ENCODE peak calls at places on chromosome 12, in ten cellular contexts. S is astrocyte of the spinal cord; O is MCF 10A; G is aorta; Z is iris pigment epithelial cell; U is activated T-helper 1 cell treated with anti-CD3 and anti-CD28 coated beads, Interleukin-12 subunit alpha, Interleukin-12 subunit beta, Interleukin-2, Interleukin-4 antibody, amounts not matched to agents 30 ng/mL and 10 ng/mL and 1 ng/mL, durations not matched to agents 14 hours and 24 hours and 36 hours; R is GM12891; X is activated CD4-positive, alpha-beta T cell treated with anti-CD3 and anti-CD28 coated beads, Interleukin-2, amount 50 U/mL, for 1 hour; N is breast epithelium; Q is EL. H is an unnamed sample.

GRCh38 chr12:111037047-111037446 is 116.7 kb upstream of the MYL2 start:
- DNase-seq in S (no peak), O (no peak), G (no peak), Z (no peak), U (no peak), R (no peak), X (no peak), N (no peak), Q (no peak), H (no peak)

GRCh38 chr12:6360080-6360571 is 15.2 kb downstream of the SCNN1A start:
- DNase-seq in S (no peak), O (no peak), G (no peak), Z (no peak), U (no peak), R (no peak), X (no peak), N (no peak), Q (no peak), H (no peak)

GRCh38 chr12:125186471-125187147 is 121.4 kb downstream of the AACS start:
- DNase-seq in S (no peak), O (no peak), G (no peak), Z (peak), U (no peak), R (no peak), X (no peak), N (no peak), Q (no peak), H (no peak)

GRCh38 chr12:98812225-98812624 is 167.1 kb downstream of the APAF1 start:
- DNase-seq in S (no peak), O (no peak), G (no peak), Z (no peak), U (no peak), R (no peak), X (no peak), N (no peak), Q (no peak), H (no peak)

GRCh38 chr12:79058342-79058741 is 193.8 kb downstream of the SYT1 start:
- DNase-seq in S (peak), O (peak), G (no peak), Z (peak), U (no peak), R (no peak), X (no peak), N (no peak), Q (peak), H (no peak)

GRCh38 chr12:121781751-121782615 is 11.5 kb downstream of the RHOF start:
- DNase-seq in S (peak), O (peak), G (no peak), Z (peak), U (peak), R (no peak), X (no peak), N (no peak), Q (peak), H (peak)

GRCh38 chr12:29309320-29309902 is 71.6 kb downstream of the ERGIC2 start:
- DNase-seq in S (peak), O (peak), G (no peak), Z (peak), U (no peak), R (no peak), X (no peak), N (no peak), Q (peak), H (no peak)

GRCh38 chr12:10395390-10395998 is 5.7 kb upstream of the KLRK1 start:
- DNase-seq in S (peak), O (peak), G (no peak), Z (peak), U (no peak), R (no peak), X (no peak), N (peak), Q (peak), H (no peak)

GRCh38 chr12:11584213-11584855 is 65.1 kb upstream of the ETV6 start:
- DNase-seq in S (no peak), O (peak), G (no peak), Z (peak), U (no peak), R (no peak), X (no peak), N (no peak), Q (no peak), H (no peak)

GRCh38 chr12:4421590-4422031 is 24.0 kb downstream of the FGF6 start:
- DNase-seq in S (peak), O (peak), G (no peak), Z (peak), U (no peak), R (peak), X (peak), N (no peak), Q (peak), H (peak)

GRCh38 chr12:109999983-110000505 is 814 bp downstream of the ANKRD13A start:
- DNase-seq in S (peak), O (peak), G (peak), Z (peak), U (no peak), R (no peak), X (peak), N (no peak), Q (peak), H (no peak)

GRCh38 chr12:47346251-47347019 is 266.7 kb upstream of the AMIGO2 start:
- DNase-seq in S (no peak), O (no peak), G (no peak), Z (no peak), U (no peak), R (no peak), X (no peak), N (no peak), Q (no peak), H (no peak)

GRCh38 chr12:2034633-2035420 is 18.0 kb upstream of the CACNA1C start:
- DNase-seq in S (peak), O (peak), G (peak), Z (peak), U (peak), R (peak), X (peak), N (peak), Q (peak), H (peak)

GRCh38 chr12:5521456-5522325 is 89.8 kb downstream of the NTF3 start:
- DNase-seq in S (no peak), O (no peak), G (no peak), Z (no peak), U (no peak), R (no peak), X (no peak), N (no peak), Q (no peak), H (no peak)

GRCh38 chr12:10372534-10372931 is 17.3 kb downstream of the KLRK1 start:
- DNase-seq in S (no peak), O (no peak), G (no peak), Z (no peak), U (no peak), R (no peak), X (no peak), N (no peak), Q (no peak), H (no peak)